ENCODE peak calls at places on chromosomes 12 and 14, in five cellular contexts. One of them, this sample, is unnamed.

GRCh38 chr14:73125169-73125588 is 11.1 kb upstream of the PSEN1 start:
- DNase-seq in Caki2: no peak
- DNase-seq in amniotic epithelial cell: no peak
- DNase-seq in upper lobe of right lung: no peak
- DNase-seq in stimulated activated CD8-positive, alpha-beta memory T cell treated with anti-CD3 and anti-CD28 coated beads, Interleukin-2, amount 100 ng/mL, for 1 hour: no peak
- DNase-seq in this sample: no peak

GRCh38 chr12:124768462-124769165 is 95.0 kb downstream of the SCARB1 start:
- DNase-seq in Caki2: no peak
- DNase-seq in amniotic epithelial cell: no peak
- DNase-seq in upper lobe of right lung: no peak
- DNase-seq in stimulated activated CD8-positive, alpha-beta memory T cell treated with anti-CD3 and anti-CD28 coated beads, Interleukin-2, amount 100 ng/mL, for 1 hour: no peak
- DNase-seq in this sample: peak; percentile 76

GRCh38 chr14:69079188-69079742 is 73.7 kb downstream of the DCAF5 start:
- DNase-seq in Caki2: peak; percentile 83
- DNase-seq in amniotic epithelial cell: peak; percentile 94
- DNase-seq in upper lobe of right lung: no peak
- DNase-seq in stimulated activated CD8-positive, alpha-beta memory T cell treated with anti-CD3 and anti-CD28 coated beads, Interleukin-2, amount 100 ng/mL, for 1 hour: no peak
- DNase-seq in this sample: peak; percentile 86

GRCh38 chr12:118742426-118742825 is 238.9 kb upstream of the SRRM4 start:
- DNase-seq in Caki2: no peak
- DNase-seq in amniotic epithelial cell: no peak
- DNase-seq in upper lobe of right lung: no peak
- DNase-seq in stimulated activated CD8-positive, alpha-beta memory T cell treated with anti-CD3 and anti-CD28 coated beads, Interleukin-2, amount 100 ng/mL, for 1 hour: no peak
- DNase-seq in this sample: no peak

GRCh38 chr12:10982244-10982643 is 4.5 kb downstream of the TAS2R50 start:
- DNase-seq in Caki2: no peak
- DNase-seq in amniotic epithelial cell: no peak
- DNase-seq in upper lobe of right lung: no peak
- DNase-seq in stimulated activated CD8-positive, alpha-beta memory T cell treated with anti-CD3 and anti-CD28 coated beads, Interleukin-2, amount 100 ng/mL, for 1 hour: no peak
- DNase-seq in this sample: no peak

GRCh38 chr12:9932270-9932669 is at the start of gene CLEC2A:
- DNase-seq in Caki2: no peak
- DNase-seq in amniotic epithelial cell: no peak
- DNase-seq in upper lobe of right lung: no peak
- DNase-seq in stimulated activated CD8-positive, alpha-beta memory T cell treated with anti-CD3 and anti-CD28 coated beads, Interleukin-2, amount 100 ng/mL, for 1 hour: no peak
- DNase-seq in this sample: no peak

GRCh38 chr12:12985817-12986408 is 14.2 kb downstream of the HEBP1 start:
- DNase-seq in Caki2: no peak
- DNase-seq in amniotic epithelial cell: peak; percentile 36
- DNase-seq in upper lobe of right lung: no peak
- DNase-seq in stimulated activated CD8-positive, alpha-beta memory T cell treated with anti-CD3 and anti-CD28 coated beads, Interleukin-2, amount 100 ng/mL, for 1 hour: no peak
- DNase-seq in this sample: peak; percentile 55

GRCh38 chr14:32998433-32998832 is 59.8 kb downstream of the NPAS3 start:
- DNase-seq in Caki2: no peak
- DNase-seq in amniotic epithelial cell: peak; percentile 18
- DNase-seq in upper lobe of right lung: no peak
- DNase-seq in stimulated activated CD8-positive, alpha-beta memory T cell treated with anti-CD3 and anti-CD28 coated beads, Interleukin-2, amount 100 ng/mL, for 1 hour: no peak
- DNase-seq in this sample: no peak

GRCh38 chr12:52495385-52495784 is 2.3 kb upstream of the KRT6A start:
- DNase-seq in Caki2: peak; percentile 6
- DNase-seq in amniotic epithelial cell: peak; percentile 80
- DNase-seq in upper lobe of right lung: no peak
- DNase-seq in stimulated activated CD8-positive, alpha-beta memory T cell treated with anti-CD3 and anti-CD28 coated beads, Interleukin-2, amount 100 ng/mL, for 1 hour: no peak
- DNase-seq in this sample: no peak

GRCh38 chr12:79374543-79374942 is 316.2 kb downstream of the PAWR start:
- DNase-seq in Caki2: no peak
- DNase-seq in amniotic epithelial cell: peak; percentile 31
- DNase-seq in upper lobe of right lung: no peak
- DNase-seq in stimulated activated CD8-positive, alpha-beta memory T cell treated with anti-CD3 and anti-CD28 coated beads, Interleukin-2, amount 100 ng/mL, for 1 hour: no peak
- DNase-seq in this sample: peak; percentile 5

This sample was measured in mesenchymal stem cell.